ENCODE peak calls at places on chromosomes 6 and 20, in four cellular contexts. F is body of pancreas, D is lower lobe of right lung, L is adrenal gland. J is an unnamed sample.

GRCh38 chr20:64044484-64045247 is 4.8 kb downstream of the SOX18 start:
- DNase-seq in D (no peak), F (no peak), L (no peak), J (no peak)

GRCh38 chr6:148306287-148306686 is 36.4 kb upstream of the SASH1 start:
- DNase-seq in D (no peak), L (no peak), F (no peak), J (no peak)

GRCh38 chr20:36320261-36320897 is 14.2 kb downstream of the DLGAP4 start:
- DNase-seq in L (no peak), F (no peak), D (peak; percentile 20), J (no peak)

GRCh38 chr20:35939264-35939663 is 15.0 kb downstream of the SCAND1 start:
- DNase-seq in F (no peak), L (no peak), D (no peak), J (no peak)

GRCh38 chr6:5045417-5045816 is 39.7 kb upstream of the PPP1R3G start:
- DNase-seq in L (no peak), F (no peak), D (no peak), J (no peak)

GRCh38 chr6:79719248-79719975 is 88.3 kb downstream of the SH3BGRL2 start:
- DNase-seq in D (no peak), F (no peak), L (no peak), J (no peak)

GRCh38 chr6:137399949-137400443 is 94.2 kb downstream of the OLIG3 start:
- DNase-seq in F (no peak), L (no peak), D (no peak), J (no peak)

GRCh38 chr20:40961686-40962640 is 66.7 kb upstream of the TOP1 start:
- DNase-seq in L (peak; percentile 20), D (no peak), F (no peak), J (no peak)

GRCh38 chr6:55174211-55175013 is at the start of gene HCRTR2:
- DNase-seq in F (no peak), L (no peak), D (no peak), J (no peak)

GRCh38 chr6:112016335-112016734 is 37.6 kb upstream of the CCN6 start:
- DNase-seq in L (no peak), D (no peak), F (no peak), J (no peak)

GRCh38 chr6:129872591-129872990 is 11.5 kb upstream of the TMEM244 start:
- DNase-seq in F (no peak), D (no peak), L (no peak), J (no peak)

GRCh38 chr6:164021589-164022290 is 607.2 kb downstream of the QKI start:
- DNase-seq in F (no peak), L (no peak), D (no peak), J (no peak)

GRCh38 chr6:31116661-31117385 is 2.2 kb downstream of the PSORS1C1 start:
- DNase-seq in L (no peak), F (peak; percentile 17), D (no peak), J (no peak)

GRCh38 chr20:35947907-35948306 is 6.4 kb downstream of the SCAND1 start:
- DNase-seq in L (no peak), F (no peak), D (no peak), J (no peak)

GRCh38 chr6:50952092-50952932 is 133.6 kb downstream of the TFAP2B start:
- DNase-seq in F (no peak), D (no peak), L (no peak), J (no peak)

GRCh38 chr6:57267586-57268293 is 45.6 kb upstream of the RAB23 start:
- DNase-seq in L (peak; percentile 53), D (peak; percentile 51), F (peak; percentile 40), J (peak; percentile 12)

GRCh38 chr6:12890171-12890790 is 173.7 kb downstream of the PHACTR1 start:
- DNase-seq in D (no peak), L (no peak), F (no peak), J (peak; percentile 18)

GRCh38 chr20:63005240-63005861 is 1.4 kb downstream of the BHLHE23 start:
- DNase-seq in D (no peak), F (no peak), L (no peak), J (no peak)

GRCh38 chr6:155171747-155172191 is 92.0 kb upstream of the CLDN20 start:
- DNase-seq in F (no peak), D (no peak), L (no peak), J (peak; percentile 35)

GRCh38 chr6:18024876-18025275 is 37.4 kb upstream of the KIF13A start:
- DNase-seq in F (no peak), L (no peak), D (no peak), J (no peak)

GRCh38 chr6:11139051-11139960 is 27.8 kb upstream of the ERVFRD-1 start:
- DNase-seq in L (no peak), D (no peak), F (no peak), J (no peak)

GRCh38 chr6:134035823-134036296 is 16.6 kb downstream of the SLC2A12 start:
- DNase-seq in D (no peak), F (peak; percentile 65), L (no peak), J (peak; percentile 19)

GRCh38 chr6:113654396-113654795 is 202.7 kb upstream of the MARCKS start:
- DNase-seq in L (peak; percentile 87), D (peak; percentile 89), F (peak; percentile 96), J (no peak)

GRCh38 chr6:31585531-31585930 is 546 bp upstream of the LST1 start:
- DNase-seq in F (no peak), D (no peak), L (no peak), J (peak; percentile 36)

GRCh38 chr20:63591786-63592355 is 17.8 kb upstream of the HELZ2 start:
- DNase-seq in L (no peak), D (no peak), F (no peak), J (no peak)

GRCh38 chr20:59830107-59831023 is 103.1 kb downstream of the SYCP2 start:
- DNase-seq in D (no peak), F (no peak), L (no peak), J (no peak)

GRCh38 chr6:1761472-1761871 is 151.8 kb downstream of the FOXC1 start:
- DNase-seq in F (no peak), L (no peak), D (no peak), J (peak; percentile 76)

GRCh38 chr6:47587503-47587902 is 109.9 kb downstream of the CD2AP start:
- DNase-seq in F (no peak), L (no peak), D (no peak), J (no peak)

GRCh38 chr6:111943273-111943672 is 70.0 kb upstream of the FYN start:
- DNase-seq in D (no peak), L (no peak), F (no peak), J (no peak)

GRCh38 chr6:122476131-122476530 is 4.5 kb upstream of the SERINC1 start:
- DNase-seq in F (no peak), D (no peak), L (no peak), J (peak; percentile 2)

GRCh38 chr6:122322824-122323223 is 76.6 kb upstream of the HSF2 start:
- DNase-seq in F (peak; percentile 3), L (peak; percentile 29), D (no peak), J (peak; percentile 49)

GRCh38 chr6:34689742-34690141 is 6.8 kb downstream of the ILRUN start:
- DNase-seq in F (no peak), D (no peak), L (no peak), J (no peak)

GRCh38 chr20:24502184-24502583 is 32.8 kb downstream of the SYNDIG1 start:
- DNase-seq in L (peak; percentile 51), F (peak; percentile 38), D (no peak), J (no peak)

GRCh38 chr20:4633780-4634179 is 87.9 kb upstream of the PRND start:
- DNase-seq in L (no peak), D (no peak), F (peak; percentile 22), J (peak; percentile 33)

GRCh38 chr20:41006936-41007871 is 21.4 kb upstream of the TOP1 start:
- DNase-seq in D (no peak), L (no peak), F (no peak), J (no peak)

GRCh38 chr6:157080986-157081391 is 242.3 kb downstream of the TMEM242 start:
- DNase-seq in D (no peak), L (no peak), F (no peak), J (no peak)

GRCh38 chr6:138600726-138601125 is 101.4 kb upstream of the NHSL1 start:
- DNase-seq in L (no peak), F (no peak), D (no peak), J (no peak)

GRCh38 chr20:2470051-2470431 is 548 bp downstream of the SNRPB start:
- DNase-seq in L (peak; percentile 60), F (peak; percentile 48), D (no peak), J (peak; percentile 47)
- H3K36me3 ChIP-seq in L (no peaks in the 10 kb centered on the region), F (no peaks in the 10 kb centered on the region), D (peaks cover 34% of the 10 kb centered on the region), J (peaks cover 13% of the 10 kb centered on the region)

GRCh38 chr20:1818247-1818840 is 76.9 kb upstream of the SIRPA start:
- DNase-seq in F (no peak), D (no peak), L (peak; percentile 8), J (no peak)

GRCh38 chr20:1817577-1818211 is 77.5 kb upstream of the SIRPA start:
- DNase-seq in F (no peak), L (peak; percentile 19), D (no peak), J (no peak)

GRCh38 chr20:1818895-1819294 is 76.3 kb upstream of the SIRPA start:
- DNase-seq in D (no peak), L (peak; percentile 9), F (no peak), J (no peak)

GRCh38 chr20:1815502-1816085 is 79.6 kb upstream of the SIRPA start:
- DNase-seq in F (no peak), L (no peak), D (no peak), J (no peak)

GRCh38 chr20:1816384-1817381 is 78.5 kb upstream of the SIRPA start:
- DNase-seq in L (peak; percentile 72), D (no peak), F (no peak), J (no peak)
- H3K4me1 ChIP-seq in L (peaks cover 20% of the 10 kb centered on the region), D (peaks cover 68% of the 10 kb centered on the region), F (peaks cover 24% of the 10 kb centered on the region), J (no peaks in the 10 kb centered on the region)

GRCh38 chr6:27128796-27129094 is 118.8 kb upstream of the PRSS16 start:
- DNase-seq in L (no peak), D (no peak), F (no peak), J (no peak)

GRCh38 chr6:27129095-27129815 is 118.2 kb upstream of the PRSS16 start:
- DNase-seq in F (no peak), L (no peak), D (no peak), J (no peak)

GRCh38 chr6:27127874-27128795 is 119.4 kb upstream of the PRSS16 start:
- DNase-seq in D (no peak), L (no peak), F (no peak), J (no peak)

GRCh38 chr6:27126046-27126814 is 121.3 kb upstream of the PRSS16 start:
- DNase-seq in L (no peak), F (no peak), D (no peak), J (no peak)

GRCh38 chr6:27126815-27127537 is 120.5 kb upstream of the PRSS16 start:
- DNase-seq in F (peak; percentile 92), L (peak; percentile 93), D (peak; percentile 92), J (peak; percentile 94)
- H3K36me3 ChIP-seq in F (no peaks in the 10 kb centered on the region), L (no peaks in the 10 kb centered on the region), D (no peaks in the 10 kb centered on the region), J (no peaks in the 10 kb centered on the region)

GRCh38 chr6:3403244-3404154 is 53.4 kb downstream of the SLC22A23 start:
- DNase-seq in D (no peak), L (no peak), F (peak; percentile 93), J (peak; percentile 98)
- H3K4me1 ChIP-seq in D (peaks cover 41% of the 10 kb centered on the region), L (no peaks in the 10 kb centered on the region), F (peaks cover 90% of the 10 kb centered on the region), J (peaks cover 14% of the 10 kb centered on the region)

DNA sequence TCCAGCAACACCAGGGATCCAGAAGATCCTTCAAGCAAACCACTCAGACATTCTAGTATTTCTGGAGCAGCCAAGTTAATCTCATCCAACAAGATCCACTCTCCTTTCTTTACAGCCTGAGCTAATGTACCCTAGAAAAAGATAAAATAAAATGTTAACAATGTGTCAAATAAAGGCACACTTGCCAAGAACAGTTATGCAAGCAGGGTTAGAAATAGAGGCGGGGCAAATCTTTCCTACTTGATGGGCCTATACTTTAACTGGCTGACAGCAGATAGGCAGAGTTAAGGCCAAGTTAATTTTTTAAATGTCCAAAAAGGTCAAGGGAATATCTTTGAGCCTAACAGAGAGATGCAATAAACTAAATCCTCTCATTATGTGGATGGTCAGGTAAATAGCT is 60.8 kb downstream of the MDN1 start:
- DNase-seq in D (no peak), L (no peak), F (no peak), J (no peak)
- H3K36me3 ChIP-seq in D (peaks cover 77% of the 10 kb centered on the region), L (no peaks in the 10 kb centered on the region), F (no peaks in the 10 kb centered on the region), J (peaks cover 11% of the 10 kb centered on the region)